ENCODE peak calls at places on chromosomes 4 and X, in nine cellular contexts. Z, J, D, B, R, W, H, M and A are unnamed samples.

GRCh38 chr4:157012781-157013180 is 41.2 kb upstream of the PDGFC start:
- DNase-seq in Z (no peak), J (peak; percentile 40), D (no peak), B (no peak), R (no peak), W (no peak), H (no peak), M (peak; percentile 91), A (no peak)

GRCh38 chr4:22766068-22766467 is 73.3 kb downstream of the GBA3 start:
- DNase-seq in Z (no peak), J (no peak), D (no peak), B (no peak), R (no peak), W (no peak), H (no peak), M (no peak), A (no peak)

GRCh38 chrX:49710744-49711319 is 15.0 kb upstream of the PAGE1 start:
- DNase-seq in Z (no peak), J (peak; percentile 47), D (no peak), B (no peak), R (no peak), W (no peak), H (no peak), M (no peak), A (no peak)

GRCh38 chr4:111806331-111806730 is 338.9 kb upstream of the FAM241A start:
- DNase-seq in Z (no peak), J (peak; percentile 70), D (peak; percentile 23), B (no peak), R (no peak), W (no peak), H (no peak), M (no peak), A (no peak)

GRCh38 chr4:173041482-173041881 is 127.1 kb upstream of the GALNT7 start:
- DNase-seq in Z (no peak), J (no peak), D (no peak), B (no peak), R (no peak), W (no peak), H (no peak), M (no peak), A (no peak)

GRCh38 chrX:850471-850916 is 219.9 kb downstream of the SHOX start:
- DNase-seq in Z (no peak), J (no peak), D (no peak), B (no peak), R (no peak), W (no peak), H (no peak), M (peak; percentile 67), A (no peak)

GRCh38 chr4:10721616-10722015 is 37.0 kb upstream of the CLNK start:
- DNase-seq in Z (no peak), J (no peak), D (no peak), B (no peak), R (no peak), W (no peak), H (no peak), M (no peak), A (no peak)

GRCh38 chr4:5409980-5410618 is 298.3 kb downstream of the EVC2 start:
- DNase-seq in Z (no peak), J (peak; percentile 14), D (no peak), B (no peak), R (no peak), W (no peak), H (no peak), M (no peak), A (no peak)

GRCh38 chr4:113147498-113148231 is 98.2 kb downstream of the ANK2 start:
- DNase-seq in Z (no peak), J (no peak), D (no peak), B (no peak), R (no peak), W (no peak), H (no peak), M (no peak), A (no peak)

GRCh38 chr4:176653406-176654220 is 139.1 kb downstream of the VEGFC start:
- DNase-seq in Z (no peak), J (no peak), D (peak; percentile 20), B (no peak), R (no peak), W (no peak), H (no peak), M (peak; percentile 51), A (no peak)

GRCh38 chr4:70901984-70902576 is at the start of gene MOB1B:
- DNase-seq in Z (peak; percentile 69), J (peak; percentile 98), D (peak; percentile 81), B (peak; percentile 78), R (peak; percentile 63), W (peak; percentile 34), H (peak; percentile 91), M (peak; percentile 83), A (peak; percentile 72)

GRCh38 chr4:86441175-86441960 is 81.5 kb upstream of the MAPK10 start:
- DNase-seq in Z (no peak), J (peak; percentile 72), D (peak; percentile 69), B (no peak), R (no peak), W (peak; percentile 16), H (no peak), M (peak; percentile 31), A (no peak)

GRCh38 chr4:141898336-141898735 is 262.0 kb downstream of the IL15 start:
- DNase-seq in Z (no peak), J (no peak), D (no peak), B (no peak), R (no peak), W (no peak), H (no peak), M (no peak), A (no peak)